ENCODE peak calls at places on chromosome 10, in seven cellular contexts. Z is GM23338, O is OCI-LY7, C is fibroblast of lung, Q is Caco-2, S is lower lobe of right lung, B is ovary. F is an unnamed sample.

GRCh38 chr10:9188022-9188810 is 1133.7 kb downstream of the GATA3 start:
- DNase-seq in Z (no peak), O (no peak), C (no peak), Q (peak), S (no peak), B (no peak), F (no peak)

GRCh38 chr10:126663328-126663727 is 7.2 kb downstream of the C10orf90 start:
- DNase-seq in Z (no peak), O (no peak), C (peak), Q (no peak), S (no peak), B (no peak), F (peak)

GRCh38 chr10:107502263-107502979 is 337.9 kb upstream of the SORCS1 start:
- DNase-seq in Z (no peak), O (no peak), C (no peak), Q (no peak), S (no peak), B (no peak), F (no peak)

GRCh38 chr10:12349628-12350166 is 350 bp downstream of the CAMK1D start:
- DNase-seq in Z (no peak), O (no peak), C (no peak), Q (no peak), S (no peak), B (no peak), F (peak)

GRCh38 chr10:1661416-1661815 is 75.9 kb downstream of the ADARB2 start:
- DNase-seq in Z (no peak), O (no peak), C (no peak), Q (no peak), S (no peak), B (no peak), F (no peak)

GRCh38 chr10:15542817-15543216 is 171.7 kb upstream of the FAM171A1 start:
- DNase-seq in Z (no peak), O (no peak), C (no peak), Q (no peak), S (no peak), B (no peak), F (no peak)

GRCh38 chr10:84460520-84460919 is 132.1 kb downstream of the CCSER2 start:
- DNase-seq in Z (no peak), O (no peak), C (no peak), Q (no peak), S (no peak), B (no peak), F (no peak)

GRCh38 chr10:70779685-70780369 is 5.3 kb downstream of the TBATA start:
- DNase-seq in Z (no peak), O (no peak), C (no peak), Q (no peak), S (peak), B (no peak), F (no peak)

GRCh38 chr10:4656576-4657194 is 169.3 kb upstream of the AKR1E2 start:
- DNase-seq in Z (peak), O (peak), C (peak), Q (peak), S (peak), B (peak), F (peak)

GRCh38 chr10:69730251-69731156 is 71.2 kb upstream of the COL13A1 start:
- DNase-seq in Z (no peak), O (no peak), C (peak), Q (no peak), S (no peak), B (peak), F (peak)

GRCh38 chr10:93566435-93567276 is at the start of gene FFAR4:
- DNase-seq in Z (peak), O (no peak), C (no peak), Q (peak), S (peak), B (no peak), F (peak)

GRCh38 chr10:118692911-118693310 is 61.9 kb downstream of the CACUL1 start:
- DNase-seq in Z (no peak), O (no peak), C (peak), Q (no peak), S (no peak), B (no peak), F (no peak)

GRCh38 chr10:31133628-31134302 is 102.1 kb upstream of the ZNF438 start:
- DNase-seq in Z (peak), O (peak), C (peak), Q (peak), S (peak), B (peak), F (peak)

GRCh38 chr10:50251309-50251850 is at the start of gene ASAH2:
- DNase-seq in Z (no peak), O (no peak), C (no peak), Q (no peak), S (no peak), B (no peak), F (no peak)

GRCh38 chr10:61701055-61701705 is 38.5 kb downstream of the CABCOCO1 start:
- DNase-seq in Z (no peak), O (no peak), C (no peak), Q (no peak), S (no peak), B (no peak), F (no peak)

GRCh38 chr10:26555719-26556368 is 117.7 kb downstream of the APBB1IP start:
- DNase-seq in Z (no peak), O (no peak), C (peak), Q (peak), S (peak), B (no peak), F (peak)

GRCh38 chr10:13902868-13903267 is 316.1 kb downstream of the PRPF18 start:
- DNase-seq in Z (no peak), O (no peak), C (no peak), Q (no peak), S (no peak), B (no peak), F (no peak)

GRCh38 chr10:132470306-132471124 is 67.1 kb upstream of the INPP5A start:
- DNase-seq in Z (no peak), O (no peak), C (peak), Q (no peak), S (peak), B (no peak), F (no peak)

GRCh38 chr10:132700168-132701098 is 85.5 kb downstream of the NKX6-2 start:
- DNase-seq in Z (no peak), O (no peak), C (peak), Q (no peak), S (peak), B (peak), F (peak)

GRCh38 chr10:27620425-27621397 is 116.6 kb downstream of the RAB18 start:
- DNase-seq in Z (no peak), O (no peak), C (peak), Q (no peak), S (no peak), B (peak), F (peak)

GRCh38 chr10:114632869-114633715 is 25.0 kb downstream of the ABLIM1 start:
- DNase-seq in Z (no peak), O (no peak), C (peak), Q (peak), S (peak), B (peak), F (peak)

GRCh38 chr10:30786131-30786530 is 156.6 kb upstream of the LYZL2 start:
- DNase-seq in Z (no peak), O (no peak), C (peak), Q (no peak), S (no peak), B (no peak), F (peak)

GRCh38 chr10:114271014-114271778 is 32.1 kb downstream of the VWA2 start:
- DNase-seq in Z (no peak), O (no peak), C (peak), Q (no peak), S (no peak), B (no peak), F (no peak)

GRCh38 chr10:24255907-24256306 is 47.0 kb downstream of the KIAA1217 start:
- DNase-seq in Z (no peak), O (no peak), C (peak), Q (no peak), S (no peak), B (no peak), F (no peak)

GRCh38 chr10:78889536-78890063 is 179.2 kb upstream of the ZMIZ1 start:
- DNase-seq in Z (no peak), O (no peak), C (no peak), Q (no peak), S (no peak), B (no peak), F (no peak)

GRCh38 chr10:33901166-33901565 is 566.7 kb upstream of the NRP1 start:
- DNase-seq in Z (no peak), O (no peak), C (peak), Q (no peak), S (no peak), B (peak), F (no peak)

GRCh38 chr10:83984256-83984640 is 155.1 kb upstream of the GHITM start:
- DNase-seq in Z (no peak), O (no peak), C (no peak), Q (no peak), S (no peak), B (no peak), F (no peak)

GRCh38 chr10:22427890-22428571 is 82.7 kb downstream of the SPAG6 start:
- DNase-seq in Z (no peak), O (no peak), C (peak), Q (no peak), S (no peak), B (no peak), F (no peak)

GRCh38 chr10:33073641-33074410 is 115.8 kb upstream of the ITGB1 start:
- DNase-seq in Z (peak), O (peak), C (no peak), Q (no peak), S (no peak), B (no peak), F (no peak)

GRCh38 chr10:125134916-125135770 is 25.2 kb downstream of the CTBP2 start:
- DNase-seq in Z (peak), O (no peak), C (no peak), Q (no peak), S (no peak), B (no peak), F (peak)

GRCh38 chr10:69337312-69338132 is 59.2 kb downstream of the HK1 start:
- DNase-seq in Z (peak), O (no peak), C (peak), Q (peak), S (peak), B (no peak), F (no peak)

GRCh38 chr10:4546500-4546899 is 279.5 kb upstream of the AKR1E2 start:
- DNase-seq in Z (no peak), O (no peak), C (peak), Q (no peak), S (no peak), B (no peak), F (no peak)

GRCh38 chr10:14592566-14592965 is 182.1 kb downstream of the FAM107B start:
- DNase-seq in Z (no peak), O (no peak), C (no peak), Q (no peak), S (no peak), B (no peak), F (no peak)

GRCh38 chr10:86666538-86666937 is 1.8 kb upstream of the LDB3 start:
- DNase-seq in Z (no peak), O (no peak), C (no peak), Q (no peak), S (no peak), B (no peak), F (no peak)
- H3K4me3 ChIP-seq in Z (no peak), O (no peak), C (no peak), Q (no peak), S (no peak), B (no peak), F (no peak)

DNA sequence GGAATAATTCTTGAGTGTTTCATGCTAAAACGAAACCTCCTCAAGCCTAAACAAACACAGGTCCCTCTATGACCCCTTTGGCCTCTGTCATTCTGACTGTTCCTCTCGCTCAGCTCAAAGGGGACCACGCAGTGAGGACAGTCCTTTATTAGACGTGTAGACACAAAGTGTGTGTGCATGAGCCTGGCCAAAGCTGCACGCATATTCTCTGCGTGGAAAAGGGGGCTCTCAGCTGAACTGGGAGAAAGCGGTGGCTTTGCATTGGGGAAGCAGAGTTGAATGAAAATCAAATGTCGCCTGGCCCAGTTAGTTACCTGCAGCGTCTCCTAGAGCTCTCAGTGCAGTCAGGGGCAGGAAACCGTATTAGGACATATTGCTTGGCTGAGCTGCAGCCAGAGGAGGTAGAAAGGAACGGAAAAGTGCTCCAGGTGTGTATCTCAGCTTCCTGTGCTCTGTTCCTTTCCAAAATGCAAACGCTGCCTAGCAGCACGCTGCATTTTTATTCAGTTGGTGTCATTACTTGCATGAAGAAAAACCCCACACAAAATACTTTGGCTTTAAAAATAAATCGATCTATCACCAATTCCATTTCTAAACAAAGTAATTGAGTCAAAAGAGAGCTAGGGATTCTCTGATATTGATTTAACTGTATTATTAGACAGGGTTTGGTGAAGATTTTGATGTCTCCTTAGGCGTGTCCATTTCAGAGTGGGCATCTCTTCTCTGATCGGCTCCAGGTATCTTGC is 4.9 kb downstream of the GATA3 start:
- DNase-seq in Z (peak), O (peak), C (no peak), Q (no peak), S (no peak), B (no peak), F (no peak)
- H3K4me3 ChIP-seq in Z (peak), O (no peak), C (no peak), Q (no peak), S (peak), B (no peak), F (no peak)

GRCh38 chr10:77837248-77837924 is 89.2 kb downstream of the DLG5 start:
- DNase-seq in Z (peak), O (peak), C (peak), Q (peak), S (no peak), B (no peak), F (peak)
- H3K4me3 ChIP-seq in Z (no peak), O (no peak), C (no peak), Q (no peak), S (no peak), B (no peak), F (no peak)

GRCh38 chr10:110723224-110723891 is 79.2 kb downstream of the RBM20 start:
- DNase-seq in Z (no peak), O (peak), C (no peak), Q (no peak), S (no peak), B (no peak), F (no peak)

GRCh38 chr10:110721406-110722038 is 77.4 kb downstream of the RBM20 start:
- DNase-seq in Z (no peak), O (no peak), C (no peak), Q (no peak), S (no peak), B (no peak), F (no peak)

GRCh38 chr10:110725809-110726641 is 81.9 kb downstream of the RBM20 start:
- DNase-seq in Z (peak), O (peak), C (peak), Q (peak), S (no peak), B (no peak), F (no peak)

GRCh38 chr10:110724116-110724701 is 80.1 kb downstream of the RBM20 start:
- DNase-seq in Z (no peak), O (peak), C (no peak), Q (no peak), S (no peak), B (no peak), F (no peak)

GRCh38 chr10:110724937-110725336 is 80.8 kb downstream of the RBM20 start:
- DNase-seq in Z (no peak), O (no peak), C (no peak), Q (no peak), S (no peak), B (no peak), F (no peak)
- H3K4me3 ChIP-seq in Z (no peak), O (peak), C (no peak), Q (no peak), S (no peak), B (no peak), F (no peak)

GRCh38 chr10:18137111-18137510 is 3.1 kb upstream of the CACNB2 start:
- DNase-seq in Z (no peak), O (no peak), C (no peak), Q (no peak), S (no peak), B (no peak), F (no peak)

GRCh38 chr10:18140957-18141888 is 999 bp downstream of the CACNB2 start:
- DNase-seq in Z (peak), O (no peak), C (peak), Q (no peak), S (no peak), B (peak), F (peak)

GRCh38 chr10:18142151-18142550 is 1.9 kb downstream of the CACNB2 start:
- DNase-seq in Z (no peak), O (no peak), C (no peak), Q (no peak), S (no peak), B (no peak), F (no peak)

GRCh38 chr10:18136056-18136916 is 3.9 kb upstream of the CACNB2 start:
- DNase-seq in Z (peak), O (no peak), C (peak), Q (no peak), S (no peak), B (no peak), F (no peak)

GRCh38 chr10:18140149-18140956 is at the start of gene CACNB2:
- DNase-seq in Z (peak), O (no peak), C (peak), Q (peak), S (peak), B (peak), F (peak)
- H3K4me3 ChIP-seq in Z (peak), O (no peak), C (peak), Q (peak), S (peak), B (peak), F (peak)

GRCh38 chr10:76336213-76336963 is 905.0 kb downstream of the LRMDA start:
- DNase-seq in Z (peak), O (no peak), C (no peak), Q (peak), S (no peak), B (peak), F (peak)

GRCh38 chr10:76342996-76343395 is 911.6 kb downstream of the LRMDA start:
- DNase-seq in Z (no peak), O (no peak), C (no peak), Q (no peak), S (no peak), B (no peak), F (no peak)

GRCh38 chr10:76337641-76338040 is 906.2 kb downstream of the LRMDA start:
- DNase-seq in Z (no peak), O (no peak), C (peak), Q (no peak), S (no peak), B (no peak), F (no peak)

GRCh38 chr10:76338187-76338586 is 906.8 kb downstream of the LRMDA start:
- DNase-seq in Z (no peak), O (no peak), C (no peak), Q (no peak), S (no peak), B (no peak), F (no peak)

GRCh38 chr10:76341740-76342139 is 910.3 kb downstream of the LRMDA start:
- DNase-seq in Z (no peak), O (no peak), C (no peak), Q (no peak), S (no peak), B (no peak), F (no peak)
- H3K4me3 ChIP-seq in Z (no peak), O (no peak), C (no peak), Q (no peak), S (no peak), B (no peak), F (no peak)

DNA sequence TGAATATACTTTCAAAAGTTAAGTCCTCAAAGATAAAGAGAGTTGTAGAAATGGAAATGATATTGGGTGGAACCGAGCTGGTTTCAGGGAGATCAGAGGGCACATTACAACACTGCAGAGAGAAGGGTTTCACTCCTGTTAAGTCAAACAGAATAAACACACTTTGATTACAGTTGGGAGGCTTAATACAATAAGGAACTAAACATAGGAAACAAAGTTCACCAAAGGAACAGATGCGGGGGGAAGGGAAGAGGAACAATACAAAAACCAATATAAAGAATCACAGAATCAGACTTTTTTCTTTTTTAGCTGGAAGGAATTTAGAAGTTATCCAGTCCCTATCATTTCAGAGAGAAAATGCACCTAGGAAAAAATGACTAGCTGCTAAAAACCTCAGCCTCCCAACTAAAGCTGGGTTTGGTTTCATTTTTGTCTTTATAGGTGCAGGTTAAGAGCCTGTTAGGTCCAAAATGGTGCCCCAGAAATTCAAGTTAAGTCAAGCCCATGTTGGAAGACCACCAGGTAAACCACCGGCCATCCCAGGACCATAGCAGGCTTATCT is 81.9 kb downstream of the DNMBP start:
- DNase-seq in Z (no peak), O (no peak), C (peak), Q (peak), S (no peak), B (no peak), F (no peak)
- H3K4me3 ChIP-seq in Z (no peak), O (no peak), C (no peak), Q (peak), S (peak), B (no peak), F (no peak)

GRCh38 chr10:52040486-52040885 is 273.6 kb upstream of the DKK1 start:
- DNase-seq in Z (peak), O (no peak), C (no peak), Q (no peak), S (no peak), B (no peak), F (no peak)
- H3K4me3 ChIP-seq in Z (peak), O (no peak), C (no peak), Q (no peak), S (no peak), B (no peak), F (no peak)

GRCh38 chr10:122955892-122956291 is 1.9 kb upstream of the C10orf88 start:
- DNase-seq in Z (no peak), O (no peak), C (no peak), Q (no peak), S (no peak), B (no peak), F (no peak)

GRCh38 chr10:122957474-122957873 is 3.4 kb upstream of the C10orf88 start:
- DNase-seq in Z (no peak), O (no peak), C (peak), Q (peak), S (no peak), B (no peak), F (no peak)

GRCh38 chr10:122949296-122949695 is 4.7 kb downstream of the C10orf88 start:
- DNase-seq in Z (no peak), O (no peak), C (no peak), Q (no peak), S (no peak), B (no peak), F (no peak)

GRCh38 chr10:122953827-122954730 is at the start of gene C10orf88:
- DNase-seq in Z (peak), O (peak), C (peak), Q (peak), S (peak), B (peak), F (peak)

DNA sequence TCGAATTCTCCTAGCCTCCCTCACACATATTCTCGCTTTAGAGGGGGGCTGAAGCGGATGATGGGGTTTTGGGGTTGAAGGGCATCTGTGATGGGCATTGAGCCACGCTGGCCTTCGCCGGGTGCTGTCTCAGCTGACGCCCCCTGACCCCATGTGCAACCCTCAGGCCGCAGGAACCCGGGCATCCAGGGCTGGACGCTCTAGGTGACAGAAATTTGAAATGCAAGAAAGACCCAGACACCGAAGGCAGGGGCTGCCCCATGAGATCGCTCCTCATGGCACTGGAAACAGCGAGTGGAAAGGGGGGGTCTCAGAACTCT is 664 bp upstream of the C10orf88 start:
- DNase-seq in Z (no peak), O (no peak), C (no peak), Q (peak), S (peak), B (no peak), F (no peak)
- H3K4me3 ChIP-seq in Z (peak), O (peak), C (peak), Q (peak), S (peak), B (peak), F (peak)

F was measured in sigmoid colon.